ENCODE peak calls at places on chromosomes 12 and 14, in six cellular contexts. K is uterus, S is PC-3, E is mammary epithelial cell, G is colonic mucosa, A is AG09309. F is an unnamed sample.

GRCh38 chr12:42213023-42213422 is 25.0 kb downstream of the YAF2 start:
- DNase-seq in E (peak; percentile 72), G (peak; percentile 28), A (no peak), K (no peak), S (peak; percentile 75), F (no peak)

GRCh38 chr12:99004799-99005474 is 359.8 kb downstream of the APAF1 start:
- DNase-seq in G (no peak), A (no peak), K (no peak), S (no peak), E (no peak), F (no peak)

GRCh38 chr12:65876898-65877721 is 52.8 kb downstream of the HMGA2 start:
- DNase-seq in K (no peak), S (peak; percentile 35), A (no peak), E (no peak), G (no peak), F (peak; percentile 36)

GRCh38 chr14:61385002-61385685 is 63.8 kb downstream of the PRKCH start:
- DNase-seq in K (no peak), A (no peak), S (no peak), E (no peak), G (no peak), F (no peak)

GRCh38 chr14:104993306-104993705 is 7.7 kb downstream of the CLBA1 start:
- DNase-seq in S (no peak), K (no peak), E (no peak), A (no peak), G (no peak), F (no peak)

GRCh38 chr14:36768638-36769337 is 107.1 kb downstream of the PAX9 start:
- DNase-seq in K (no peak), S (no peak), E (no peak), G (no peak), A (no peak), F (no peak)

GRCh38 chr12:111126331-111126730 is 206.0 kb upstream of the MYL2 start:
- DNase-seq in K (no peak), G (no peak), E (no peak), S (no peak), A (no peak), F (no peak)

GRCh38 chr14:39988939-39989338 is 556.7 kb upstream of the FBXO33 start:
- DNase-seq in E (no peak), K (no peak), A (peak; percentile 2), G (no peak), S (peak; percentile 78), F (no peak)

GRCh38 chr12:124581299-124581698 is 13.9 kb upstream of the NCOR2 start:
- DNase-seq in K (no peak), E (no peak), A (no peak), G (no peak), S (peak; percentile 67), F (no peak)

GRCh38 chr14:71753976-71754375 is 178.3 kb upstream of the RGS6 start:
- DNase-seq in S (no peak), E (no peak), G (no peak), K (no peak), A (no peak), F (no peak)
- TF ChIP-seq CTCF in S (no peak), E (no peak), G (no peak), K (no peak), A (no peak), F (no peak)

DNA sequence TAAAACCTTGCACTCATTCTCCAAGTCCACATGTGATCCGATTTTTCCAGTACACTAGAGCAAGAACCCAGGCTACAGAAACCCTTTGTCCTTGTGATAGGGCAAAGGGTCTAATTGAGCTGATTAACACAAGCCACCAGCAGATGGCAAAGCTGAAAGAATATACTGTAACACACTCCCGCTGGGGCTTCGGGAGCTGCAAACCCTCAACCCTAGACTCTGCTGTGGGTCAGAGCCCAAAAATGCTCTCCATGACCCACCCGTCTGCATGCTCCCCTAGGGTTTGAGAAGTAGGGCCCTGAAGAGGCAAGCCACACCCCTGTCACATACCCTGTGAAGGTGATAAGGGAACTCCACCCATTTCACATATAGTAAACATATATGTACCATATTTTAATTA is 33.6 kb upstream of the PCNX1 start:
- DNase-seq in K (no peak), A (no peak), E (no peak), G (no peak), S (no peak), F (no peak)
- TF ChIP-seq CTCF in K (no peak), A (no peak), E (no peak), G (no peak), S (no peak), F (no peak)

GRCh38 chr12:25557830-25558436 is 4.8 kb upstream of the LMNTD1 start:
- DNase-seq in G (peak; percentile 30), S (peak; percentile 75), K (no peak), E (peak; percentile 45), A (no peak), F (no peak)
- TF ChIP-seq CTCF in G (no peak), S (peak; percentile 78), K (no peak), E (peak; percentile 38), A (peak; percentile 47), F (peak; percentile 70)

GRCh38 chr12:43807361-43807760 is 1.2 kb upstream of the TWF1 start:
- DNase-seq in K (no peak), S (peak; percentile 14), E (no peak), G (no peak), A (no peak), F (no peak)

GRCh38 chr12:43805149-43805856 is 814 bp downstream of the TWF1 start:
- DNase-seq in A (no peak), E (peak; percentile 16), G (peak; percentile 22), K (no peak), S (no peak), F (no peak)

GRCh38 chr12:43806737-43807072 is 588 bp upstream of the TWF1 start:
- DNase-seq in A (no peak), K (no peak), G (no peak), S (no peak), E (no peak), F (no peak)

GRCh38 chr12:43812042-43812441 is 5.9 kb upstream of the TWF1 start:
- DNase-seq in S (no peak), K (no peak), G (no peak), A (no peak), E (peak; percentile 63), F (no peak)

GRCh38 chr12:43805857-43806736 is at the start of gene TWF1:
- DNase-seq in G (peak; percentile 88), K (peak; percentile 78), A (no peak), S (peak; percentile 85), E (peak; percentile 84), F (peak; percentile 84)
- TF ChIP-seq CTCF in G (no peak), K (peak; percentile 32), A (peak; percentile 41), S (peak; percentile 27), E (peak; percentile 4), F (peak; percentile 44)

GRCh38 chr12:103771466-103771865 is 69.6 kb downstream of the NT5DC3 start:
- DNase-seq in E (no peak), S (peak; percentile 72), A (no peak), G (peak; percentile 37), K (peak; percentile 56), F (peak; percentile 40)
- TF ChIP-seq CTCF in E (peak; percentile 21), S (peak; percentile 85), A (peak; percentile 88), G (peak; percentile 16), K (peak; percentile 48), F (peak; percentile 67)

DNA sequence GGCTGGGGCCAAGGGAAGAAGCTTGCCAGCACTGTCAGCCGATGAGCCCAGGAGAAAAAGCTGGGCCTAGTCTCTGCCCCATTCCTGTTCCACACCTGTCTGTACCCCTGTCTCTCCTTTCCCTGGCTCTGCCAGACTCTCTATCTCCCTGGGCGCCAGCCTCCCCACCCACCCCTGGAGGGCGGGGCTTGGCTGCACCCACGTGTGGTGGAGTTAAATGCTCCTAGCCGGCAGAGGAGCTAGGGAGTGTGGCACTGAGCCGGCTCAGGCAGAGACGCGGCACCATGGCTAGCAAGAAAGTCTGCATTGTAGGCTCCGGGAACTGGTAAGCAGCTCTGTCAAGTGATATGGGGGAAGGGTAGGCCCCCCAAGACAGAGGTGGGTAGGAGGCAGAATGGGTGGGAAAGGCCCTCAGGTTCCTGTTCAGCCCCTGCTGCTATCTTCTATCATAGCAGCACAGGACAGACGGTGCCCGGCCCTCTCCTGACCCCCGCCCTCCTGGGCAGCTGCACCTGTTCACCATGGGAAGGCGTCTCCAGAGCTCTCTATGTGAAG is at the start of gene GPD1:
- DNase-seq in A (no peak), K (peak; percentile 62), G (peak; percentile 86), E (peak; percentile 62), S (peak; percentile 50), F (peak; percentile 37)
- TF ChIP-seq CTCF in A (no peak), K (no peak), G (no peak), E (no peak), S (no peak), F (peak; percentile 14)

DNA sequence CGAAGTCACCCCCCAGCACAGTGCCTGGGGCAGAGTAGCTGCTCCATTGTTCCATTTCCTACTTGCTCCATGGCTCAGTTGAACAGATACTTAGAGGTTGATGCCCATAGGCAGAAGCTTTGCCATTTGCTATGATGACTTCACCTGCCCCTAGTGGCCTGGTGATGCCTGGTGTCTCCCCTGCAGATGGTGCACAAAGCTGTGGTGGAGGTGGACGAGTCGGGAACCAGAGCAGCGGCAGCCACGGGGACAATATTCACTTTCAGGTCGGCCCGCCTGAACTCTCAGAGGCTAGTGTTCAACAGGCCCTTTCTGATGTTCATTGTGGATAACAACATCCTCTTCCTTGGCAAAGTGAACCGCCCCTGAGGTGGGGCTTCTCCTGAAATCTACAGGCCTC is 10.6 kb downstream of the SERPINA5 start:
- DNase-seq in G (no peak), S (no peak), K (no peak), E (no peak), A (no peak), F (no peak)
- TF ChIP-seq CTCF in G (no peak), S (no peak), K (no peak), E (no peak), A (no peak), F (no peak)

GRCh38 chr12:112294793-112295192 is 87.4 kb downstream of the HECTD4 start:
- DNase-seq in S (peak; percentile 40), A (no peak), E (no peak), K (no peak), G (no peak), F (no peak)
- TF ChIP-seq CTCF in S (peak; percentile 64), A (peak; percentile 19), E (no peak), K (no peak), G (no peak), F (no peak)